ENCODE peak calls at places on chromosomes 13 and 19, in six cellular contexts. One of them, this sample, is unnamed.

GRCh38 chr13:97380696-97381095 is 53.3 kb upstream of the RAP2A start:
- DNase-seq in osteocyte: no peak
- DNase-seq in anterior cingulate cortex: no peak
- DNase-seq in glutamatergic neuron: no peak
- DNase-seq in aorta: no peak
- DNase-seq in immature natural killer cell: no peak
- DNase-seq in this sample: peak

GRCh38 chr19:2215281-2215751 is 20.8 kb downstream of the PLEKHJ1 start:
- DNase-seq in aorta: no peak
- DNase-seq in immature natural killer cell: no peak
- DNase-seq in anterior cingulate cortex: no peak
- DNase-seq in osteocyte: no peak
- DNase-seq in glutamatergic neuron: peak
- DNase-seq in this sample: no peak

GRCh38 chr13:23673867-23674605 is 103.8 kb downstream of the TNFRSF19 start:
- DNase-seq in aorta: no peak
- DNase-seq in glutamatergic neuron: no peak
- DNase-seq in immature natural killer cell: no peak
- DNase-seq in osteocyte: no peak
- DNase-seq in anterior cingulate cortex: no peak
- DNase-seq in this sample: no peak

GRCh38 chr13:44686478-44687071 is 110.4 kb upstream of the TSC22D1 start:
- DNase-seq in osteocyte: no peak
- DNase-seq in aorta: no peak
- DNase-seq in immature natural killer cell: no peak
- DNase-seq in anterior cingulate cortex: no peak
- DNase-seq in glutamatergic neuron: no peak
- DNase-seq in this sample: no peak

GRCh38 chr19:44111910-44112463 is 1.2 kb upstream of the ZNF225 start:
- DNase-seq in immature natural killer cell: no peak
- DNase-seq in anterior cingulate cortex: no peak
- DNase-seq in osteocyte: no peak
- DNase-seq in glutamatergic neuron: peak
- DNase-seq in aorta: no peak
- DNase-seq in this sample: peak

GRCh38 chr13:113544896-113545295 is 39.7 kb upstream of the TFDP1 start:
- DNase-seq in osteocyte: no peak
- DNase-seq in immature natural killer cell: no peak
- DNase-seq in anterior cingulate cortex: no peak
- DNase-seq in glutamatergic neuron: no peak
- DNase-seq in aorta: peak
- DNase-seq in this sample: no peak

GRCh38 chr19:39080431-39080830 is 3.7 kb upstream of the ACP7 start:
- DNase-seq in anterior cingulate cortex: no peak
- DNase-seq in aorta: no peak
- DNase-seq in immature natural killer cell: no peak
- DNase-seq in glutamatergic neuron: no peak
- DNase-seq in osteocyte: no peak
- DNase-seq in this sample: peak

GRCh38 chr13:28685892-28686291 is 27.0 kb downstream of the POMP start:
- DNase-seq in osteocyte: no peak
- DNase-seq in anterior cingulate cortex: no peak
- DNase-seq in aorta: no peak
- DNase-seq in glutamatergic neuron: no peak
- DNase-seq in immature natural killer cell: no peak
- DNase-seq in this sample: no peak